ENCODE peak calls at places on chromosomes 1 and 21, in five cellular contexts. One of them, this sample, is unnamed.
A peak's percentile ranks its signal among the peaks of the same experiment; 100 is the strongest.

GRCh38 chr1:204617256-204618147 is 68.0 kb downstream of the LRRN2 start:
- DNase-seq in psoas muscle: no peak
- DNase-seq in bronchial epithelial cell: no peak
- DNase-seq in K562: no peak
- DNase-seq in fibroblast of lung: no peak
- DNase-seq in this sample: no peak

GRCh38 chr1:43432171-43432860 is 21.4 kb downstream of the HYI start:
- DNase-seq in psoas muscle: no peak
- DNase-seq in bronchial epithelial cell: no peak
- DNase-seq in K562: no peak
- DNase-seq in fibroblast of lung: no peak
- DNase-seq in this sample: no peak

GRCh38 chr1:27632387-27633297 is 2.3 kb downstream of the FGR start:
- DNase-seq in psoas muscle: no peak
- DNase-seq in bronchial epithelial cell: no peak
- DNase-seq in K562: no peak
- DNase-seq in fibroblast of lung: no peak
- DNase-seq in this sample: no peak

GRCh38 chr1:53685272-53686051 is 53.5 kb downstream of the GLIS1 start:
- DNase-seq in psoas muscle: no peak
- DNase-seq in bronchial epithelial cell: peak; percentile 17
- DNase-seq in K562: no peak
- DNase-seq in fibroblast of lung: peak; percentile 22
- DNase-seq in this sample: peak; percentile 52

GRCh38 chr1:63327417-63328139 is 5.2 kb downstream of the FOXD3 start:
- DNase-seq in psoas muscle: peak; percentile 69
- DNase-seq in bronchial epithelial cell: peak; percentile 25
- DNase-seq in K562: peak; percentile 76
- DNase-seq in fibroblast of lung: peak; percentile 75
- DNase-seq in this sample: peak; percentile 52

GRCh38 chr1:38244218-38244617 is 197.6 kb upstream of the POU3F1 start:
- DNase-seq in psoas muscle: no peak
- DNase-seq in bronchial epithelial cell: no peak
- DNase-seq in K562: no peak
- DNase-seq in fibroblast of lung: no peak
- DNase-seq in this sample: no peak

GRCh38 chr1:46343351-46343695 is 2.7 kb downstream of the NSUN4 start:
- DNase-seq in psoas muscle: no peak
- DNase-seq in bronchial epithelial cell: no peak
- DNase-seq in K562: no peak
- DNase-seq in fibroblast of lung: no peak
- DNase-seq in this sample: no peak

GRCh38 chr1:6245869-6246496 is 2.0 kb downstream of the HES3 start:
- DNase-seq in psoas muscle: peak; percentile 57
- DNase-seq in bronchial epithelial cell: no peak
- DNase-seq in K562: peak; percentile 69
- DNase-seq in fibroblast of lung: no peak
- DNase-seq in this sample: no peak

GRCh38 chr1:152855661-152856060 is 4.1 kb upstream of the LCE7A start:
- DNase-seq in psoas muscle: no peak
- DNase-seq in bronchial epithelial cell: no peak
- DNase-seq in K562: no peak
- DNase-seq in fibroblast of lung: no peak
- DNase-seq in this sample: no peak

GRCh38 chr1:93179886-93180722 is at the start of gene TMED5:
- DNase-seq in psoas muscle: peak; percentile 99
- DNase-seq in bronchial epithelial cell: peak; percentile 93
- DNase-seq in K562: peak; percentile 98
- DNase-seq in fibroblast of lung: peak; percentile 98
- DNase-seq in this sample: peak; percentile 97

GRCh38 chr1:108767708-108768107 is 21.2 kb downstream of the STXBP3 start:
- DNase-seq in psoas muscle: no peak
- DNase-seq in bronchial epithelial cell: no peak
- DNase-seq in K562: no peak
- DNase-seq in fibroblast of lung: no peak
- DNase-seq in this sample: no peak

GRCh38 chr1:54421101-54421504 is 14.9 kb upstream of the SSBP3 start:
- DNase-seq in psoas muscle: no peak
- DNase-seq in bronchial epithelial cell: peak; percentile 64
- DNase-seq in K562: no peak
- DNase-seq in fibroblast of lung: no peak
- DNase-seq in this sample: no peak

GRCh38 chr1:25774921-25775774 is 24.8 kb upstream of the SELENON start:
- DNase-seq in psoas muscle: no peak
- DNase-seq in bronchial epithelial cell: no peak
- DNase-seq in K562: no peak
- DNase-seq in fibroblast of lung: no peak
- DNase-seq in this sample: no peak

GRCh38 chr1:221747840-221748239 is 6.0 kb upstream of the DUSP10 start:
- DNase-seq in psoas muscle: no peak
- DNase-seq in bronchial epithelial cell: no peak
- DNase-seq in K562: no peak
- DNase-seq in fibroblast of lung: no peak
- DNase-seq in this sample: no peak

GRCh38 chr1:169271094-169271493 is 96.5 kb downstream of the NME7 start:
- DNase-seq in psoas muscle: no peak
- DNase-seq in bronchial epithelial cell: no peak
- DNase-seq in K562: peak; percentile 60
- DNase-seq in fibroblast of lung: peak; percentile 31
- DNase-seq in this sample: no peak

GRCh38 chr21:31347435-31348032 is 3.5 kb upstream of the TIAM1 start:
- DNase-seq in psoas muscle: no peak
- DNase-seq in bronchial epithelial cell: peak; percentile 62
- DNase-seq in K562: peak; percentile 43
- DNase-seq in fibroblast of lung: peak; percentile 59
- DNase-seq in this sample: peak; percentile 53

GRCh38 chr1:219298581-219299148 is 125.0 kb downstream of the LYPLAL1 start:
- DNase-seq in psoas muscle: no peak
- DNase-seq in bronchial epithelial cell: no peak
- DNase-seq in K562: no peak
- DNase-seq in fibroblast of lung: no peak
- DNase-seq in this sample: no peak

GRCh38 chr21:25457411-25457810 is 149.9 kb downstream of the MRPL39 start:
- DNase-seq in psoas muscle: no peak
- DNase-seq in bronchial epithelial cell: peak; percentile 70
- DNase-seq in K562: no peak
- DNase-seq in fibroblast of lung: peak; percentile 76
- DNase-seq in this sample: peak; percentile 39

GRCh38 chr1:202691846-202692245 is 18.4 kb downstream of the SYT2 start:
- DNase-seq in psoas muscle: no peak
- DNase-seq in bronchial epithelial cell: no peak
- DNase-seq in K562: no peak
- DNase-seq in fibroblast of lung: no peak
- DNase-seq in this sample: no peak

GRCh38 chr1:18719786-18720436 is 89.3 kb downstream of the PAX7 start:
- DNase-seq in psoas muscle: no peak
- DNase-seq in bronchial epithelial cell: peak; percentile 32
- DNase-seq in K562: no peak
- DNase-seq in fibroblast of lung: no peak
- DNase-seq in this sample: no peak

GRCh38 chr1:154975409-154976205 is 1.1 kb downstream of the CKS1B start:
- DNase-seq in psoas muscle: peak; percentile 63
- DNase-seq in bronchial epithelial cell: peak; percentile 40
- DNase-seq in K562: peak; percentile 78
- DNase-seq in fibroblast of lung: peak; percentile 64
- DNase-seq in this sample: peak; percentile 61

GRCh38 chr1:228697209-228698016 is 37.9 kb upstream of the RHOU start:
- DNase-seq in psoas muscle: peak; percentile 85
- DNase-seq in bronchial epithelial cell: peak; percentile 37
- DNase-seq in K562: no peak
- DNase-seq in fibroblast of lung: peak; percentile 84
- DNase-seq in this sample: peak; percentile 45

GRCh38 chr1:203556047-203556851 is 62.3 kb downstream of the OPTC start:
- DNase-seq in psoas muscle: peak; percentile 74
- DNase-seq in bronchial epithelial cell: no peak
- DNase-seq in K562: no peak
- DNase-seq in fibroblast of lung: peak; percentile 76
- DNase-seq in this sample: no peak

GRCh38 chr1:110155878-110156522 is 5.7 kb downstream of the SLC6A17 start:
- DNase-seq in psoas muscle: peak; percentile 65
- DNase-seq in bronchial epithelial cell: peak; percentile 45
- DNase-seq in K562: peak; percentile 67
- DNase-seq in fibroblast of lung: peak; percentile 56
- DNase-seq in this sample: peak; percentile 64

GRCh38 chr1:165452336-165453130 is 7.6 kb upstream of the RXRG start:
- DNase-seq in psoas muscle: no peak
- DNase-seq in bronchial epithelial cell: no peak
- DNase-seq in K562: peak; percentile 8
- DNase-seq in fibroblast of lung: no peak
- DNase-seq in this sample: no peak

GRCh38 chr1:96934282-96934681 is 212.7 kb downstream of the PTBP2 start:
- DNase-seq in psoas muscle: no peak
- DNase-seq in bronchial epithelial cell: no peak
- DNase-seq in K562: no peak
- DNase-seq in fibroblast of lung: no peak
- DNase-seq in this sample: no peak

GRCh38 chr1:51193564-51193963 is 42.5 kb upstream of the RNF11 start:
- DNase-seq in psoas muscle: no peak
- DNase-seq in bronchial epithelial cell: no peak
- DNase-seq in K562: no peak
- DNase-seq in fibroblast of lung: no peak
- DNase-seq in this sample: no peak

GRCh38 chr1:110383311-110383990 is 7.4 kb downstream of the SLC16A4 start:
- DNase-seq in psoas muscle: no peak
- DNase-seq in bronchial epithelial cell: peak; percentile 29
- DNase-seq in K562: peak; percentile 16
- DNase-seq in fibroblast of lung: peak; percentile 35
- DNase-seq in this sample: peak; percentile 3

GRCh38 chr1:38454749-38455441 is 404.7 kb downstream of the RRAGC start:
- DNase-seq in psoas muscle: no peak
- DNase-seq in bronchial epithelial cell: no peak
- DNase-seq in K562: no peak
- DNase-seq in fibroblast of lung: no peak
- DNase-seq in this sample: no peak

GRCh38 chr21:34693192-34693810 is 24.5 kb downstream of the CLIC6 start:
- DNase-seq in psoas muscle: no peak
- DNase-seq in bronchial epithelial cell: peak; percentile 62
- DNase-seq in K562: peak; percentile 77
- DNase-seq in fibroblast of lung: peak; percentile 83
- DNase-seq in this sample: peak; percentile 50

GRCh38 chr1:109392788-109393580 is 4.7 kb downstream of the SORT1 start:
- DNase-seq in psoas muscle: peak; percentile 86
- DNase-seq in bronchial epithelial cell: peak; percentile 14
- DNase-seq in K562: peak; percentile 91
- DNase-seq in fibroblast of lung: peak; percentile 97
- DNase-seq in this sample: peak; percentile 65

GRCh38 chr1:236835491-236835890 is 40.4 kb downstream of the MTR start:
- DNase-seq in psoas muscle: no peak
- DNase-seq in bronchial epithelial cell: no peak
- DNase-seq in K562: no peak
- DNase-seq in fibroblast of lung: no peak
- DNase-seq in this sample: no peak

GRCh38 chr1:46485564-46486431 is 3.8 kb upstream of the DMBX1 start:
- DNase-seq in psoas muscle: no peak
- DNase-seq in bronchial epithelial cell: no peak
- DNase-seq in K562: no peak
- DNase-seq in fibroblast of lung: no peak
- DNase-seq in this sample: no peak

GRCh38 chr1:163877016-163877415 is 555.3 kb downstream of the NUF2 start:
- DNase-seq in psoas muscle: no peak
- DNase-seq in bronchial epithelial cell: no peak
- DNase-seq in K562: no peak
- DNase-seq in fibroblast of lung: peak; percentile 8
- DNase-seq in this sample: no peak

GRCh38 chr1:202376247-202376646 is 27.7 kb downstream of the PPP1R12B start:
- DNase-seq in psoas muscle: no peak
- DNase-seq in bronchial epithelial cell: peak; percentile 12
- DNase-seq in K562: peak; percentile 13
- DNase-seq in fibroblast of lung: peak; percentile 58
- DNase-seq in this sample: no peak

GRCh38 chr21:38989745-38990423 is 184.2 kb downstream of the ETS2 start:
- DNase-seq in psoas muscle: peak; percentile 69
- DNase-seq in bronchial epithelial cell: peak; percentile 91
- DNase-seq in K562: no peak
- DNase-seq in fibroblast of lung: peak; percentile 85
- DNase-seq in this sample: peak; percentile 85
- H3K4me3 ChIP-seq in psoas muscle: peak overlapping the region; percentile 29
- H3K4me3 ChIP-seq in bronchial epithelial cell: no peak overlapping the region
- H3K4me3 ChIP-seq in K562: no peak overlapping the region
- H3K4me3 ChIP-seq in fibroblast of lung: no peak overlapping the region
- H3K4me3 ChIP-seq in this sample: no peak overlapping the region

GRCh38 chr1:24155011-24155782 is 12.3 kb upstream of the IL22RA1 start:
- DNase-seq in psoas muscle: no peak
- DNase-seq in bronchial epithelial cell: peak; percentile 54
- DNase-seq in K562: peak; percentile 12
- DNase-seq in fibroblast of lung: no peak
- DNase-seq in this sample: no peak
- TF ChIP-seq CTCF in psoas muscle: no peak
- TF ChIP-seq CTCF in bronchial epithelial cell: no peak
- TF ChIP-seq CTCF in K562: peak; percentile 50
- TF ChIP-seq CTCF in fibroblast of lung: peak; percentile 13
- TF ChIP-seq CTCF in this sample: peak; percentile 60

DNA sequence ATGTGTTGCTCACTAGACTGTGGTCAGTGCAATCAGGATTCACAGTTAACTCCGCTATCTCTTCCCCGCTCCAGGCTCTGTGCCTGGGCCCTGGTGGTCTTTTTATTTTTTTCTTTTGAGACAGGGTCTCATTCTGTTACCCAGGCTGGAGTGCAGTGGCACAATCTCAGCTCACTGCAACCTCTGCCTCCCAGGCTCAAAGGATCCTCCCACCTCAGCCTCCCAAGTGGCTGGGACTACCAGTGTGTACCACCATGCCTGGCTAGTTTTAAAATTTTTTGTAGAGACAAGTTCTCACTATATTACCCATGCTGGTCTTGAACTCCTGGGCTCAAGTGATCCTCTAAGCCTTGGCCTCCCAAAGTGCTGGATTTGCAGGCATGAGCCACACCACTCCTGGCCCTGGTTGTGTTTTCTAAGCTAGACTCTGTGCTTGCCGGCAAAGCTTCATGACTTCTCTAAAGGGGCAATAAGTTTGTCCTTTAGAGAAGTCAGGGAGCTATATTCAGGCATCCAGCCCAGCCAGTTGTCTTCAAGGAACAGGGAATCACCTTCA is 1.4 kb downstream of the RCSD1 start:
- DNase-seq in psoas muscle: no peak
- DNase-seq in bronchial epithelial cell: no peak
- DNase-seq in K562: no peak
- DNase-seq in fibroblast of lung: no peak
- DNase-seq in this sample: no peak
- H3K27me3 ChIP-seq in psoas muscle: no peaks in the 10 kb centered on the region
- H3K27me3 ChIP-seq in bronchial epithelial cell: peaks cover 3% of the 10 kb centered on the region
- H3K27me3 ChIP-seq in K562: no peaks in the 10 kb centered on the region
- H3K27me3 ChIP-seq in fibroblast of lung: peaks cover 16% of the 10 kb centered on the region
- H3K27me3 ChIP-seq in this sample: peaks cover 3% of the 10 kb centered on the region

GRCh38 chr1:119713538-119714456 is 2.1 kb downstream of the PHGDH start:
- DNase-seq in psoas muscle: no peak
- DNase-seq in bronchial epithelial cell: no peak
- DNase-seq in K562: no peak
- DNase-seq in fibroblast of lung: peak; percentile 44
- DNase-seq in this sample: no peak
- H3K4me3 ChIP-seq in psoas muscle: no peak overlapping the region
- H3K4me3 ChIP-seq in bronchial epithelial cell: peak overlapping the region; percentile 95
- H3K4me3 ChIP-seq in K562: peak overlapping the region; percentile 68
- H3K4me3 ChIP-seq in fibroblast of lung: no peak overlapping the region
- H3K4me3 ChIP-seq in this sample: peak overlapping the region; percentile 84

GRCh38 chr1:86856196-86856595 is 57.7 kb downstream of the SELENOF start:
- DNase-seq in psoas muscle: no peak
- DNase-seq in bronchial epithelial cell: no peak
- DNase-seq in K562: no peak
- DNase-seq in fibroblast of lung: no peak
- DNase-seq in this sample: no peak
- TF ChIP-seq CTCF in psoas muscle: no peak
- TF ChIP-seq CTCF in bronchial epithelial cell: no peak
- TF ChIP-seq CTCF in K562: no peak
- TF ChIP-seq CTCF in fibroblast of lung: no peak
- TF ChIP-seq CTCF in this sample: no peak

This sample was measured in brain microvascular endothelial cell.